ENCODE peak calls at places on chromosomes 1 and 21, in four cellular contexts. B is heart left ventricle, C is retina, P is HFF-Myc. I is an unnamed sample.

GRCh38 chr1:211068976-211069375 is 65.0 kb downstream of the KCNH1 start:
- DNase-seq in B (no peak), C (no peak), P (no peak), I (no peak)

GRCh38 chr1:172146149-172146850 is 274.2 kb upstream of the C1orf105 start:
- DNase-seq in B (no peak), C (no peak), P (no peak), I (no peak)

GRCh38 chr21:37531402-37532042 is 164.9 kb downstream of the DYRK1A start:
- DNase-seq in B (peak), C (no peak), P (no peak), I (no peak)

GRCh38 chr1:30190481-30191153 is 532.8 kb downstream of the MATN1 start:
- DNase-seq in B (no peak), C (peak), P (no peak), I (no peak)

GRCh38 chr1:40462956-40463590 is 12.8 kb downstream of the ZFP69B start:
- DNase-seq in B (no peak), C (no peak), P (no peak), I (no peak)

GRCh38 chr1:97826820-97827219 is 94.0 kb downstream of the DPYD start:
- DNase-seq in B (no peak), C (no peak), P (no peak), I (no peak)

GRCh38 chr1:21175324-21175669 is 1.4 kb downstream of the EIF4G3 start:
- DNase-seq in B (peak), C (no peak), P (no peak), I (peak)

GRCh38 chr1:241225741-241226140 is 131.3 kb downstream of the RGS7 start:
- DNase-seq in B (no peak), C (no peak), P (no peak), I (no peak)

GRCh38 chr1:201791051-201791774 is 37.7 kb upstream of the IPO9 start:
- DNase-seq in B (no peak), C (no peak), P (no peak), I (no peak)

GRCh38 chr1:173354937-173355280 is 122.2 kb upstream of the PRDX6 start:
- DNase-seq in B (no peak), C (no peak), P (no peak), I (no peak)

GRCh38 chr1:6392081-6392879 is 1.3 kb downstream of the ACOT7 start:
- DNase-seq in B (no peak), C (peak), P (no peak), I (peak)

I was measured in stimulated activated naive CD8-positive, alpha-beta T cell treated with anti-CD3 and anti-CD28 coated beads, Interleukin-15, Interleukin-2, amounts not matched to agents 100 U/mL and 50 U/mL, for 24 hours.